ENCODE peak calls at places on chromosomes 11 and 22, in four cellular contexts. One of them, this sample, is unnamed.

GRCh38 chr11:74307409-74307808 is 4.0 kb downstream of the P4HA3 start:
- DNase-seq in COR-L47: no peak
- DNase-seq in H54: no peak
- DNase-seq in activated CD4-positive, alpha-beta T cell treated with anti-CD3 and anti-CD28 coated beads for 48 hours: no peak
- DNase-seq in this sample: no peak

GRCh38 chr11:74694536-74694935 is 36.7 kb downstream of the CHRDL2 start:
- DNase-seq in COR-L47: no peak
- DNase-seq in H54: no peak
- DNase-seq in activated CD4-positive, alpha-beta T cell treated with anti-CD3 and anti-CD28 coated beads for 48 hours: no peak
- DNase-seq in this sample: no peak

GRCh38 chr11:28739489-28740280 is 631.5 kb downstream of the METTL15 start:
- DNase-seq in COR-L47: peak
- DNase-seq in H54: no peak
- DNase-seq in activated CD4-positive, alpha-beta T cell treated with anti-CD3 and anti-CD28 coated beads for 48 hours: no peak
- DNase-seq in this sample: peak

GRCh38 chr11:63518548-63518947 is 12.7 kb downstream of the LGALS12 start:
- DNase-seq in COR-L47: no peak
- DNase-seq in H54: no peak
- DNase-seq in activated CD4-positive, alpha-beta T cell treated with anti-CD3 and anti-CD28 coated beads for 48 hours: no peak
- DNase-seq in this sample: no peak

GRCh38 chr11:57598831-57599155 is 1.3 kb downstream of the SERPING1 start:
- DNase-seq in COR-L47: no peak
- DNase-seq in H54: no peak
- DNase-seq in activated CD4-positive, alpha-beta T cell treated with anti-CD3 and anti-CD28 coated beads for 48 hours: no peak
- DNase-seq in this sample: no peak

GRCh38 chr11:79076526-79077115 is 364.2 kb downstream of the TENM4 start:
- DNase-seq in COR-L47: peak
- DNase-seq in H54: peak
- DNase-seq in activated CD4-positive, alpha-beta T cell treated with anti-CD3 and anti-CD28 coated beads for 48 hours: peak
- DNase-seq in this sample: no peak

GRCh38 chr11:11334607-11335006 is 18.4 kb downstream of the CSNK2A3 start:
- DNase-seq in COR-L47: no peak
- DNase-seq in H54: no peak
- DNase-seq in activated CD4-positive, alpha-beta T cell treated with anti-CD3 and anti-CD28 coated beads for 48 hours: no peak
- DNase-seq in this sample: no peak

GRCh38 chr22:33853200-33854097 is 66.8 kb downstream of the LARGE1 start:
- DNase-seq in COR-L47: no peak
- DNase-seq in H54: peak
- DNase-seq in activated CD4-positive, alpha-beta T cell treated with anti-CD3 and anti-CD28 coated beads for 48 hours: no peak
- DNase-seq in this sample: peak

GRCh38 chr11:128493570-128493965 is 93.8 kb downstream of the ETS1 start:
- DNase-seq in COR-L47: no peak
- DNase-seq in H54: no peak
- DNase-seq in activated CD4-positive, alpha-beta T cell treated with anti-CD3 and anti-CD28 coated beads for 48 hours: no peak
- DNase-seq in this sample: no peak

GRCh38 chr11:96112192-96113099 is 188.5 kb upstream of the MTMR2 start:
- DNase-seq in COR-L47: no peak
- DNase-seq in H54: no peak
- DNase-seq in activated CD4-positive, alpha-beta T cell treated with anti-CD3 and anti-CD28 coated beads for 48 hours: peak
- DNase-seq in this sample: no peak

GRCh38 chr11:111334495-111335123 is 36.3 kb downstream of the POU2AF3 start:
- DNase-seq in COR-L47: peak
- DNase-seq in H54: no peak
- DNase-seq in activated CD4-positive, alpha-beta T cell treated with anti-CD3 and anti-CD28 coated beads for 48 hours: no peak
- DNase-seq in this sample: peak

GRCh38 chr11:109275931-109276330 is 146.1 kb upstream of the C11orf87 start:
- DNase-seq in COR-L47: no peak
- DNase-seq in H54: no peak
- DNase-seq in activated CD4-positive, alpha-beta T cell treated with anti-CD3 and anti-CD28 coated beads for 48 hours: no peak
- DNase-seq in this sample: no peak

GRCh38 chr11:122258446-122258994 is 142.5 kb upstream of the BLID start:
- DNase-seq in COR-L47: no peak
- DNase-seq in H54: no peak
- DNase-seq in activated CD4-positive, alpha-beta T cell treated with anti-CD3 and anti-CD28 coated beads for 48 hours: no peak
- DNase-seq in this sample: no peak

GRCh38 chr11:122604626-122605025 is 50.9 kb upstream of the UBASH3B start:
- DNase-seq in COR-L47: no peak
- DNase-seq in H54: no peak
- DNase-seq in activated CD4-positive, alpha-beta T cell treated with anti-CD3 and anti-CD28 coated beads for 48 hours: no peak
- DNase-seq in this sample: no peak

GRCh38 chr22:46079861-46080821 is 70.2 kb upstream of the PPARA start:
- DNase-seq in COR-L47: peak
- DNase-seq in H54: no peak
- DNase-seq in activated CD4-positive, alpha-beta T cell treated with anti-CD3 and anti-CD28 coated beads for 48 hours: no peak
- DNase-seq in this sample: no peak

GRCh38 chr11:105297463-105297862 is 157.9 kb upstream of the CARD18 start:
- DNase-seq in COR-L47: no peak
- DNase-seq in H54: no peak
- DNase-seq in activated CD4-positive, alpha-beta T cell treated with anti-CD3 and anti-CD28 coated beads for 48 hours: no peak
- DNase-seq in this sample: no peak

GRCh38 chr11:85809881-85810280 is 1.1 kb downstream of the SYTL2 start:
- DNase-seq in COR-L47: no peak
- DNase-seq in H54: no peak
- DNase-seq in activated CD4-positive, alpha-beta T cell treated with anti-CD3 and anti-CD28 coated beads for 48 hours: peak
- DNase-seq in this sample: no peak

GRCh38 chr11:96335389-96335788 is 7.6 kb downstream of the MAML2 start:
- DNase-seq in COR-L47: no peak
- DNase-seq in H54: no peak
- DNase-seq in activated CD4-positive, alpha-beta T cell treated with anti-CD3 and anti-CD28 coated beads for 48 hours: no peak
- DNase-seq in this sample: no peak

GRCh38 chr11:128576555-128576954 is 10.8 kb downstream of the ETS1 start:
- DNase-seq in COR-L47: no peak
- DNase-seq in H54: no peak
- DNase-seq in activated CD4-positive, alpha-beta T cell treated with anti-CD3 and anti-CD28 coated beads for 48 hours: no peak
- DNase-seq in this sample: no peak

GRCh38 chr11:44609028-44609782 is 43.7 kb downstream of the CD82 start:
- DNase-seq in COR-L47: no peak
- DNase-seq in H54: no peak
- DNase-seq in activated CD4-positive, alpha-beta T cell treated with anti-CD3 and anti-CD28 coated beads for 48 hours: peak
- DNase-seq in this sample: no peak

GRCh38 chr11:118918686-118919280 is 6.9 kb downstream of the BCL9L start:
- DNase-seq in COR-L47: peak
- DNase-seq in H54: no peak
- DNase-seq in activated CD4-positive, alpha-beta T cell treated with anti-CD3 and anti-CD28 coated beads for 48 hours: no peak
- DNase-seq in this sample: no peak

GRCh38 chr11:23425379-23425778 is 565.1 kb upstream of the CCDC179 start:
- DNase-seq in COR-L47: no peak
- DNase-seq in H54: no peak
- DNase-seq in activated CD4-positive, alpha-beta T cell treated with anti-CD3 and anti-CD28 coated beads for 48 hours: no peak
- DNase-seq in this sample: no peak

GRCh38 chr11:65932558-65932919 is 12.7 kb upstream of the TSGA10IP start:
- DNase-seq in COR-L47: no peak
- DNase-seq in H54: no peak
- DNase-seq in activated CD4-positive, alpha-beta T cell treated with anti-CD3 and anti-CD28 coated beads for 48 hours: no peak
- DNase-seq in this sample: no peak

GRCh38 chr22:11066458-11067285 is 4461.3 kb upstream of the OR11H1 start:
- DNase-seq in COR-L47: no peak
- DNase-seq in H54: no peak
- DNase-seq in activated CD4-positive, alpha-beta T cell treated with anti-CD3 and anti-CD28 coated beads for 48 hours: no peak
- DNase-seq in this sample: no peak

GRCh38 chr11:44727114-44727372 is 281 bp downstream of the TSPAN18 start:
- DNase-seq in COR-L47: no peak
- DNase-seq in H54: no peak
- DNase-seq in activated CD4-positive, alpha-beta T cell treated with anti-CD3 and anti-CD28 coated beads for 48 hours: no peak
- DNase-seq in this sample: no peak

GRCh38 chr22:46769191-46769675 is 6.8 kb downstream of the TBC1D22A start:
- DNase-seq in COR-L47: no peak
- DNase-seq in H54: no peak
- DNase-seq in activated CD4-positive, alpha-beta T cell treated with anti-CD3 and anti-CD28 coated beads for 48 hours: no peak
- DNase-seq in this sample: peak